ENCODE peak calls at places on chromosomes 4 and X, in five cellular contexts. H is K562, K is GM12878, L is HepG2, W is upper lobe of left lung. X is an unnamed sample.

GRCh38 chr4:142940614-142941013 is 94.5 kb upstream of the INPP4B start:
- ATAC-seq in K (no peak), H (no peak), W (no peak), L (no peak), X (no peak)

GRCh38 chr4:87313756-87314155 is 8.9 kb downstream of the HSD17B13 start:
- ATAC-seq in K (no peak), L (no peak), W (no peak), H (no peak), X (no peak)

GRCh38 chr4:115279300-115279699 is 165.9 kb upstream of the NDST4 start:
- ATAC-seq in K (peak; percentile 83), L (no peak), W (no peak), H (no peak), X (no peak)

GRCh38 chrX:70554523-70554922 is 109.9 kb downstream of the DLG3 start:
- ATAC-seq in W (no peak), L (no peak), K (no peak), H (no peak), X (no peak)

GRCh38 chr4:150302553-150302952 is 224.3 kb downstream of the DCLK2 start:
- ATAC-seq in W (no peak), H (peak; percentile 70), K (no peak), L (peak; percentile 44), X (peak; percentile 50)

GRCh38 chrX:54411732-54412131 is 28.5 kb upstream of the TSR2 start:
- ATAC-seq in K (peak; percentile 59), W (no peak), H (no peak), L (no peak), X (no peak)

GRCh38 chr4:152044341-152044740 is 283.5 kb upstream of the GATB start:
- ATAC-seq in W (no peak), K (no peak), H (no peak), L (no peak), X (no peak)

GRCh38 chrX:1911401-1912131 is 296.7 kb downstream of the ASMT start:
- ATAC-seq in H (no peak), K (no peak), W (no peak), L (no peak), X (no peak)

GRCh38 chr4:140600408-140600807 is 31.6 kb upstream of the UCP1 start:
- ATAC-seq in K (no peak), L (peak; percentile 72), W (no peak), H (no peak), X (no peak)

GRCh38 chrX:41293269-41293668 is 40.7 kb upstream of the DDX3X start:
- ATAC-seq in H (no peak), L (peak; percentile 90), W (no peak), K (peak; percentile 84), X (no peak)

GRCh38 chrX:154734101-154734781 is 16.6 kb downstream of the GAB3 start:
- ATAC-seq in K (peak; percentile 31), H (peak; percentile 62), W (peak; percentile 31), L (no peak), X (peak; percentile 42)

GRCh38 chr4:64353904-64354303 is 55.3 kb downstream of the TECRL start:
- ATAC-seq in W (no peak), K (no peak), H (no peak), L (no peak), X (no peak)

GRCh38 chr4:24824720-24825119 is 29.3 kb downstream of the SOD3 start:
- ATAC-seq in H (no peak), K (no peak), L (no peak), W (peak; percentile 77), X (peak; percentile 75)

DNA sequence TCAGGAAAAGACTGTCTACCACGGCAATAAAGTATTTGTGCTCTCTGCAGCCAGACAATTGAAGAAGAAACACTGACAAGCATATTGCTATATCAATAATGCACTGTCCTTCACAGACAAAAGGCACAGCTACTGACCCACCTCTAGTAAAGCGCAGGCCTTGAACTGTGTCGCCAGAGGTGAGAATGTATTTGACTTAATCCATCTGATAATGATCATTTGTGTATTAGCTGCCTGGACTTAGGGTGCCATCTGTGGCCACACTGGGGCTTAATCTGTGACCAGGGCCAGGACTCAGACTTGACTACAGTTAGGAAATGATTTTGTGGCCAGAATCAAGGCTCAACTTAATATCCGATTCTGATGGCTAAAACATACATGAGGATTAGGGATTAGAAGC is 260.4 kb downstream of the SMARCA1 start:
- ATAC-seq in L (peak; percentile 83), K (no peak), H (no peak), W (no peak), X (no peak)
- TF ChIP-seq POLR2AphosphoS5 in L (no peak), K (no peak), H (no peak), W (no peak), X (no peak)

DNA sequence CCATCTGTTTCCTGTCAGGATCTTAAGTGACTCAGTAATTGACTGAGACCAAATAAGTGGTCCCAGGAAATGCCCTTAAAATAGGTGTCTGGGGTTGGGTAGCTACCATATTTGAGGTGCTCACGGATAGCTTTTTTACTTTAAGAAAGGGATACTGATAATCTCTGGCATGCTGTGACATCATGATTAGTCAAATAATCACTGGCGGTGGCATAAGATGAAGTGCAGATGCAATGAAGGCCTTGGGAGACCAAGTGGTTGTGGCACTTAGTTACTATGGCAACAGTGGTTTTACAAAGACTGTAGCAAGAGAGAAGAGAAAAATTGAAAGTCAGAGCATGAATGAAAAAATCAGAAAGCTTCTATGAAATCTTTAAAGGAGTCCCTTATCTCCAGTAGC is 114.5 kb upstream of the SLIT2 start:
- ATAC-seq in L (no peak), W (no peak), H (no peak), K (no peak), X (no peak)
- TF ChIP-seq EP300 in L (no peak), W (no peak), H (no peak), K (no peak), X (no peak)

GRCh38 chrX:48960291-48960690 is 2.9 kb upstream of the OTUD5 start:
- ATAC-seq in W (no peak), K (no peak), H (no peak), L (no peak), X (no peak)

GRCh38 chrX:48957827-48958634 is 624 bp upstream of the OTUD5 start:
- ATAC-seq in H (peak; percentile 87), W (peak; percentile 96), L (peak; percentile 88), K (peak; percentile 93), X (peak; percentile 94)

GRCh38 chrX:48956728-48957414 is 536 bp downstream of the OTUD5 start:
- ATAC-seq in K (peak; percentile 4), L (no peak), W (no peak), H (no peak), X (no peak)

GRCh38 chrX:48958635-48959094 is 1.3 kb upstream of the OTUD5 start:
- ATAC-seq in K (no peak), W (no peak), H (no peak), L (peak; percentile 3), X (peak; percentile 4)

DNA sequence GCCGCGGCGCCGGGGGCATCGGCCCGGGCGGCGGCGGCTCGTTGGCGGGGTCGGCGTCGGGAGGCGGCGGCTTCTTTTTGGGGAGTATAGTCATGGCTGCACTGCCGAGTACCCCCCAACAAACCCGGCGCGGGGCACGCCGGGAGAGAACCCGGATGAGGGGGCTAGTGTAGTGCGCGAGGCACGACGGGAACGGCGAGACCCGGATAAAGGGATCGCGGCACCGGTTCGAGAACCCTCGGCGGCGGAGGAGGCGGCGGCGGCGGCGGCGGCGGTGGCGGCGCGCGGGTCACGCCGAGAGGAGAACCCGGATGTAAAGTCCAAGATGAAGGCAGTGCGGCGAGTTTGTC is at the start of gene OTUD5:
- ATAC-seq in K (peak; percentile 50), H (peak; percentile 40), W (no peak), L (peak; percentile 32), X (peak; percentile 39)
- TF ChIP-seq POLR2AphosphoS5 in K (no peak), H (no peak), W (no peak), L (no peak), X (no peak)

GRCh38 chr4:77819409-77819835 is 254 bp upstream of the CNOT6L start:
- ATAC-seq in L (peak; percentile 0), H (peak; percentile 2), K (peak; percentile 4), W (peak; percentile 58), X (peak; percentile 18)

GRCh38 chr4:77818667-77819408 is at the start of gene CNOT6L:
- ATAC-seq in L (peak; percentile 68), K (peak; percentile 64), H (peak; percentile 72), W (peak; percentile 85), X (peak; percentile 77)

GRCh38 chr4:77820836-77821561 is 1.8 kb upstream of the CNOT6L start:
- ATAC-seq in K (no peak), L (no peak), W (no peak), H (no peak), X (no peak)

GRCh38 chr4:77821775-77822174 is 2.6 kb upstream of the CNOT6L start:
- ATAC-seq in K (no peak), L (no peak), W (no peak), H (no peak), X (no peak)

GRCh38 chr4:77819836-77820679 is 890 bp upstream of the CNOT6L start:
- ATAC-seq in K (peak; percentile 87), W (peak; percentile 96), L (peak; percentile 69), H (peak; percentile 87), X (peak; percentile 91)
- TF ChIP-seq EP300 in K (no peak), W (no peak), L (no peak), H (no peak), X (no peak)